ENCODE peak calls at places on chromosomes 6 and 20, in ten cellular contexts. K is D341Med; E is brain microvascular endothelial cell; B is NCI-H510A; C is occipital lobe; V is left lung; P is NCI-H1417; S is prostate gland; H is amygdala; G is stimulated activated CD8-positive, alpha-beta memory T cell treated with anti-CD3 and anti-CD28 coated beads, Interleukin-4, amount 100 ng/mL, for 24 hours. Y is an unnamed sample.

GRCh38 chr6:118468682-118469465 is 79.2 kb upstream of the PLN start:
- DNase-seq in G (no peak), S (peak), H (no peak), P (peak), C (no peak), B (peak), V (no peak), K (no peak), E (peak), Y (no peak)

GRCh38 chr6:36323062-36323461 is 13.6 kb downstream of the BNIP5 start:
- DNase-seq in S (no peak), G (no peak), H (no peak), V (no peak), C (peak), B (no peak), E (no peak), K (no peak), P (peak), Y (no peak)

GRCh38 chr6:11938285-11938890 is 73.7 kb upstream of the HIVEP1 start:
- DNase-seq in C (no peak), H (no peak), V (no peak), S (peak), K (no peak), B (no peak), G (no peak), P (no peak), E (no peak), Y (no peak)

GRCh38 chr6:67606905-67607828 is 1027.9 kb upstream of the ADGRB3 start:
- DNase-seq in E (peak), G (no peak), P (no peak), H (no peak), S (no peak), C (no peak), K (peak), V (no peak), B (no peak), Y (no peak)

GRCh38 chr6:148493374-148493773 is 150.7 kb downstream of the SASH1 start:
- DNase-seq in P (no peak), E (no peak), B (no peak), C (no peak), K (no peak), G (no peak), S (no peak), H (no peak), V (no peak), Y (no peak)

GRCh38 chr6:5215181-5215580 is 45.6 kb downstream of the LYRM4 start:
- DNase-seq in C (no peak), V (no peak), K (no peak), E (no peak), G (no peak), P (peak), B (no peak), H (no peak), S (no peak), Y (no peak)

GRCh38 chr6:56863366-56863765 is 91.5 kb upstream of the BEND6 start:
- DNase-seq in G (no peak), B (no peak), S (no peak), P (no peak), E (peak), C (no peak), V (no peak), K (no peak), H (no peak), Y (no peak)

GRCh38 chr6:25415701-25416100 is 136.5 kb downstream of the CARMIL1 start:
- DNase-seq in E (no peak), K (no peak), B (no peak), H (no peak), G (no peak), V (no peak), S (no peak), P (no peak), C (no peak), Y (no peak)

GRCh38 chr6:137799950-137800568 is 67.0 kb upstream of the TNFAIP3 start:
- DNase-seq in K (no peak), E (peak), C (no peak), V (no peak), P (no peak), B (no peak), G (no peak), S (peak), H (no peak), Y (peak)

GRCh38 chr6:2948228-2949025 is 22.9 kb downstream of the SERPINB6 start:
- DNase-seq in V (no peak), H (no peak), E (no peak), S (no peak), G (no peak), K (no peak), P (no peak), C (no peak), B (no peak), Y (no peak)

GRCh38 chr20:25584905-25585704 is at the start of gene NINL:
- DNase-seq in E (no peak), G (peak), H (no peak), V (peak), B (peak), S (peak), C (peak), P (peak), K (peak), Y (no peak)

GRCh38 chr6:104431096-104431495 is 428.6 kb downstream of the HACE1 start:
- DNase-seq in B (no peak), H (no peak), C (no peak), G (no peak), K (no peak), V (no peak), E (no peak), P (no peak), S (no peak), Y (no peak)

GRCh38 chr6:17836298-17836697 is 129.6 kb upstream of the NUP153 start:
- DNase-seq in P (no peak), E (no peak), S (no peak), G (no peak), C (no peak), K (no peak), H (no peak), V (no peak), B (no peak), Y (no peak)

GRCh38 chr6:158027590-158028285 is 46.1 kb downstream of the SYNJ2 start:
- DNase-seq in E (no peak), V (no peak), H (no peak), B (no peak), C (no peak), G (no peak), K (no peak), P (no peak), S (no peak), Y (no peak)

GRCh38 chr6:82866446-82866845 is 199.2 kb downstream of the UBE3D start:
- DNase-seq in S (no peak), K (no peak), B (no peak), C (no peak), H (no peak), P (no peak), E (no peak), V (no peak), G (no peak), Y (no peak)

GRCh38 chr6:125700591-125701353 is 48.7 kb upstream of the HEY2 start:
- DNase-seq in B (no peak), C (peak), K (no peak), H (peak), G (no peak), P (no peak), E (no peak), V (no peak), S (no peak), Y (peak)

GRCh38 chr20:32378461-32378860 is 20.3 kb downstream of the ASXL1 start:
- DNase-seq in H (no peak), S (no peak), E (no peak), V (no peak), P (no peak), C (no peak), K (no peak), B (no peak), G (no peak), Y (no peak)

GRCh38 chr6:95923518-95923917 is 92.3 kb upstream of the FUT9 start:
- DNase-seq in V (no peak), B (no peak), P (peak), K (peak), H (no peak), C (no peak), G (no peak), E (no peak), S (no peak), Y (no peak)

GRCh38 chr20:63029358-63030121 is 22.8 kb upstream of the BHLHE23 start:
- DNase-seq in G (no peak), C (no peak), P (no peak), S (no peak), H (no peak), K (no peak), V (no peak), B (no peak), E (no peak), Y (no peak)

GRCh38 chr6:2794171-2794730 is 29.1 kb downstream of the WRNIP1 start:
- DNase-seq in S (no peak), G (no peak), V (no peak), E (no peak), K (no peak), B (no peak), P (no peak), H (no peak), C (no peak), Y (no peak)

GRCh38 chr6:122049341-122049740 is 350.1 kb upstream of the HSF2 start:
- DNase-seq in G (no peak), H (no peak), K (no peak), P (no peak), C (no peak), S (peak), V (no peak), B (no peak), E (peak), Y (no peak)

GRCh38 chr20:10490706-10491105 is 55.6 kb downstream of the SLX4IP start:
- DNase-seq in B (no peak), S (no peak), E (no peak), P (no peak), H (no peak), C (no peak), V (no peak), G (no peak), K (no peak), Y (no peak)

GRCh38 chr6:155455766-155456165 is at the start of gene NOX3:
- DNase-seq in K (no peak), B (no peak), C (no peak), V (no peak), S (no peak), H (no peak), G (no peak), P (no peak), E (no peak), Y (no peak)

GRCh38 chr6:14540859-14541540 is 423.4 kb downstream of the CD83 start:
- DNase-seq in H (no peak), S (no peak), B (no peak), G (no peak), E (no peak), C (no peak), K (no peak), P (no peak), V (no peak), Y (no peak)